ENCODE peak calls at places on chromosomes 4 and X, in seven cellular contexts. H is GM23338, X is uterus, S is endothelial cell, D is fibroblast of pulmonary artery, Y is RWPE1, N is GM12864. V is an unnamed sample.

GRCh38 chr4:39910064-39910463 is 67.6 kb downstream of the PDS5A start:
- DNase-seq in H (no peak), X (no peak), S (no peak), D (no peak), Y (no peak), N (no peak), V (no peak)

GRCh38 chr4:170001688-170002267 is 24.4 kb downstream of the MFAP3L start:
- DNase-seq in H (no peak), X (no peak), S (no peak), D (no peak), Y (no peak), N (no peak), V (no peak)

GRCh38 chr4:173177232-173177631 is 8.6 kb downstream of the GALNT7 start:
- DNase-seq in H (no peak), X (no peak), S (no peak), D (no peak), Y (no peak), N (no peak), V (no peak)

GRCh38 chr4:119228406-119228805 is 15.9 kb downstream of the USP53 start:
- DNase-seq in H (no peak), X (no peak), S (no peak), D (no peak), Y (no peak), N (no peak), V (no peak)

GRCh38 chr4:7799306-7799705 is 140.4 kb downstream of the AFAP1 start:
- DNase-seq in H (no peak), X (no peak), S (no peak), D (no peak), Y (no peak), N (no peak), V (no peak)

GRCh38 chr4:77449996-77450395 is 155.6 kb upstream of the CXCL13 start:
- DNase-seq in H (no peak), X (no peak), S (no peak), D (peak; percentile 13), Y (no peak), N (no peak), V (no peak)

GRCh38 chrX:145393702-145394235 is 146.5 kb downstream of the SPANXN1 start:
- DNase-seq in H (peak; percentile 11), X (no peak), S (no peak), D (no peak), Y (no peak), N (no peak), V (no peak)

GRCh38 chr4:53562409-53562808 is 28.9 kb downstream of the LNX1 start:
- DNase-seq in H (no peak), X (no peak), S (no peak), D (no peak), Y (no peak), N (no peak), V (no peak)

GRCh38 chr4:3683077-3683743 is 83.0 kb upstream of the ADRA2C start:
- DNase-seq in H (no peak), X (no peak), S (no peak), D (no peak), Y (no peak), N (no peak), V (no peak)

GRCh38 chrX:40468033-40468979 is 112.5 kb upstream of the ATP6AP2 start:
- DNase-seq in H (peak; percentile 39), X (no peak), S (no peak), D (peak; percentile 59), Y (no peak), N (peak; percentile 16), V (peak; percentile 73)

GRCh38 chr4:39941682-39942217 is 36.0 kb downstream of the PDS5A start:
- DNase-seq in H (no peak), X (no peak), S (no peak), D (no peak), Y (no peak), N (no peak), V (no peak)

GRCh38 chrX:48957477-48957826 is at the start of gene OTUD5:
- DNase-seq in H (peak; percentile 70), X (peak; percentile 68), S (peak; percentile 39), D (no peak), Y (peak; percentile 34), N (no peak), V (peak; percentile 71)

GRCh38 chr4:100299019-100299418 is 108.8 kb upstream of the DDIT4L start:
- DNase-seq in H (no peak), X (no peak), S (no peak), D (peak; percentile 96), Y (peak; percentile 13), N (no peak), V (no peak)

DNA sequence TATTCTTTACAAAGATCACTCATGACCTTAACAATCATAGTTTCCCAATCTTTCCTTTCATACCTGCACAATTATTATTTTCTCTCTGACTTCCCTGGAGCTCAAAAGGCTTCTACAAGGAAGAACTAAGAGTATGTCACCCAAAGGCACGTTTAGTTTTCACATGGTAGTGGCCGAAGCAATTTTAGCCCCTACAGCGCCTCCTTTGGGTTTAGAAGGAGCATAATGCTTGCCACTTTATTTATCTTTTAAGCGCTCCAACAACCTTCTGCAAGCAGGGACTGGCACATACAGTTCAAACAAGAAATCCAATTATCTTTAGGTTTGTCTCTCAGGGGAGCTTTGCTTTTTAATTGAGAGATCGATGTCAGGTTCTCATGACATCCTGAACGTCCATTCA is 42.0 kb upstream of the IGSF1 start:
- DNase-seq in H (peak; percentile 30), X (no peak), S (no peak), D (no peak), Y (no peak), N (no peak), V (no peak)
- TF ChIP-seq CTCF in H (peak; percentile 54), X (no peak), S (no peak), D (no peak), Y (no peak), N (no peak), V (no peak)

GRCh38 chr4:150235795-150236385 is 157.6 kb downstream of the DCLK2 start:
- DNase-seq in H (no peak), X (no peak), S (no peak), D (peak; percentile 53), Y (no peak), N (no peak), V (no peak)

GRCh38 chr4:150235317-150235716 is 157.1 kb downstream of the DCLK2 start:
- DNase-seq in H (peak; percentile 43), X (no peak), S (no peak), D (no peak), Y (no peak), N (no peak), V (no peak)

GRCh38 chr4:150238591-150238990 is 160.3 kb downstream of the DCLK2 start:
- DNase-seq in H (no peak), X (no peak), S (no peak), D (no peak), Y (no peak), N (no peak), V (no peak)

GRCh38 chr4:150236626-150237025 is 158.4 kb downstream of the DCLK2 start:
- DNase-seq in H (no peak), X (no peak), S (no peak), D (no peak), Y (no peak), N (no peak), V (no peak)

GRCh38 chr4:150237110-150237852 is 159.0 kb downstream of the DCLK2 start:
- DNase-seq in H (no peak), X (no peak), S (no peak), D (peak; percentile 91), Y (peak; percentile 64), N (no peak), V (no peak)
- TF ChIP-seq CTCF in H (no peak), X (no peak), S (no peak), D (no peak), Y (no peak), N (no peak), V (no peak)

GRCh38 chr4:184142121-184143000 is 75.3 kb downstream of the ENPP6 start:
- DNase-seq in H (no peak), X (no peak), S (no peak), D (no peak), Y (no peak), N (no peak), V (no peak)

GRCh38 chr4:184146951-184147350 is 70.7 kb downstream of the ENPP6 start:
- DNase-seq in H (no peak), X (no peak), S (no peak), D (no peak), Y (no peak), N (no peak), V (no peak)

GRCh38 chr4:184145596-184145995 is 72.1 kb downstream of the ENPP6 start:
- DNase-seq in H (no peak), X (no peak), S (no peak), D (no peak), Y (no peak), N (no peak), V (no peak)

GRCh38 chr4:184147858-184148799 is 69.5 kb downstream of the ENPP6 start:
- DNase-seq in H (no peak), X (no peak), S (no peak), D (no peak), Y (no peak), N (no peak), V (no peak)

GRCh38 chr4:184143770-184144564 is 73.7 kb downstream of the ENPP6 start:
- DNase-seq in H (peak; percentile 59), X (no peak), S (no peak), D (no peak), Y (no peak), N (no peak), V (no peak)
- TF ChIP-seq CTCF in H (peak; percentile 77), X (no peak), S (no peak), D (no peak), Y (no peak), N (peak; percentile 41), V (no peak)

GRCh38 chrX:8755116-8755515 is 23.2 kb upstream of the ANOS1 start:
- DNase-seq in H (peak; percentile 73), X (no peak), S (peak; percentile 6), D (no peak), Y (no peak), N (no peak), V (no peak)
- TF ChIP-seq CTCF in H (peak; percentile 66), X (no peak), S (no peak), D (no peak), Y (no peak), N (no peak), V (no peak)

DNA sequence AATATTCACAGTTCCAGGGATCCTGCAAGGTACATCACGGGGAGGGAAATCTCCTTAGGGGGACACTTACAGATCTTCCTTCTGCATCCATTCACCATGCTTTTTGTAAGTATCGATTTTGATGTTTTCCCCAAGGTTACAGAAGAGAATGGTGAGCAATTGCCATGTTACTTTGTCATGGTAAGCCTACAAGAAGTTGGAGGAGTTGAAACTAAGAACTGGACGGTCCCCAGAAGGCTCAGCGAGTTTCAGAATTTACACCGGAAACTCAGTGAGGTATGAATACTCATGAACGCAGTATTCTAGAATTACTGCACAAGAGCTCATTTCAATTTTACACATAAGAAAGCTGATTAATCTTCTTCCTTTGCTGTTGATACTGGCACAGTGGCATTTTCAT is 53.9 kb downstream of the LRP2BP start:
- DNase-seq in H (no peak), X (no peak), S (no peak), D (no peak), Y (no peak), N (peak; percentile 87), V (no peak)
- TF ChIP-seq CTCF in H (no peak), X (no peak), S (no peak), D (no peak), Y (no peak), N (no peak), V (no peak)

V was measured in Calu3.